ENCODE peak calls at places on chromosomes 2 and 18, in seven cellular contexts. I is epithelial cell of esophagus, R is WERI-Rb-1, M is fibroblast of lung, K is AG04450, O is OCI-LY7, V is breast epithelium. P is an unnamed sample.

GRCh38 chr2:219490600-219491130 is 8.0 kb upstream of the GMPPA start:
- DNase-seq in I (no peak), R (no peak), M (no peak), K (no peak), O (no peak), V (no peak), P (no peak)

GRCh38 chr18:5463390-5463789 is 80.4 kb downstream of the EPB41L3 start:
- DNase-seq in I (peak), R (no peak), M (peak), K (peak), O (no peak), V (no peak), P (no peak)

GRCh38 chr2:121129692-121130091 is 155.3 kb downstream of the TFCP2L1 start:
- DNase-seq in I (no peak), R (no peak), M (no peak), K (no peak), O (no peak), V (no peak), P (no peak)

GRCh38 chr2:95052804-95053535 is 27.5 kb downstream of the MAL start:
- DNase-seq in I (no peak), R (no peak), M (no peak), K (no peak), O (no peak), V (no peak), P (no peak)

GRCh38 chr18:8389391-8390340 is 219.6 kb upstream of the RAB12 start:
- DNase-seq in I (peak), R (peak), M (peak), K (peak), O (peak), V (peak), P (peak)

GRCh38 chr2:28598484-28598883 is 102.6 kb downstream of the PLB1 start:
- DNase-seq in I (no peak), R (no peak), M (no peak), K (no peak), O (no peak), V (no peak), P (no peak)

GRCh38 chr18:25349926-25350560 is 1.9 kb downstream of the ZNF521 start:
- DNase-seq in I (no peak), R (no peak), M (peak), K (no peak), O (no peak), V (no peak), P (peak)

GRCh38 chr2:33033524-33034150 is 86.9 kb downstream of the LTBP1 start:
- DNase-seq in I (peak), R (peak), M (peak), K (peak), O (peak), V (no peak), P (peak)

GRCh38 chr2:99488999-99489757 is 639 bp downstream of the REV1 start:
- DNase-seq in I (peak), R (peak), M (peak), K (no peak), O (peak), V (peak), P (peak)

GRCh38 chr2:65583061-65583460 is 150.7 kb upstream of the SPRED2 start:
- DNase-seq in I (no peak), R (no peak), M (no peak), K (no peak), O (no peak), V (no peak), P (peak)

GRCh38 chr2:223860809-223861738 is 23.7 kb upstream of the AP1S3 start:
- DNase-seq in I (peak), R (no peak), M (peak), K (no peak), O (no peak), V (no peak), P (no peak)

GRCh38 chr2:147141930-147142329 is 702.9 kb upstream of the ACVR2A start:
- DNase-seq in I (no peak), R (no peak), M (no peak), K (no peak), O (no peak), V (no peak), P (no peak)
- TF ChIP-seq CTCF in I (no peak), R (no peak), M (peak), K (peak), O (no peak), V (no peak), P (no peak)

GRCh38 chr2:30979822-30980245 is 158.4 kb downstream of the GALNT14 start:
- DNase-seq in I (peak), R (no peak), M (peak), K (no peak), O (no peak), V (no peak), P (no peak)
- TF ChIP-seq CTCF in I (peak), R (no peak), M (peak), K (no peak), O (no peak), V (no peak), P (no peak)

GRCh38 chr2:101892377-101892776 is 99.4 kb upstream of the IL1R2 start:
- DNase-seq in I (no peak), R (no peak), M (no peak), K (no peak), O (no peak), V (no peak), P (no peak)

GRCh38 chr2:101895039-101895438 is 96.7 kb upstream of the IL1R2 start:
- DNase-seq in I (no peak), R (no peak), M (no peak), K (no peak), O (no peak), V (no peak), P (no peak)

GRCh38 chr2:101897301-101897700 is 94.5 kb upstream of the IL1R2 start:
- DNase-seq in I (no peak), R (no peak), M (no peak), K (no peak), O (no peak), V (no peak), P (no peak)

GRCh38 chr2:101895819-101896322 is 95.9 kb upstream of the IL1R2 start:
- DNase-seq in I (no peak), R (no peak), M (no peak), K (no peak), O (no peak), V (no peak), P (no peak)

DNA sequence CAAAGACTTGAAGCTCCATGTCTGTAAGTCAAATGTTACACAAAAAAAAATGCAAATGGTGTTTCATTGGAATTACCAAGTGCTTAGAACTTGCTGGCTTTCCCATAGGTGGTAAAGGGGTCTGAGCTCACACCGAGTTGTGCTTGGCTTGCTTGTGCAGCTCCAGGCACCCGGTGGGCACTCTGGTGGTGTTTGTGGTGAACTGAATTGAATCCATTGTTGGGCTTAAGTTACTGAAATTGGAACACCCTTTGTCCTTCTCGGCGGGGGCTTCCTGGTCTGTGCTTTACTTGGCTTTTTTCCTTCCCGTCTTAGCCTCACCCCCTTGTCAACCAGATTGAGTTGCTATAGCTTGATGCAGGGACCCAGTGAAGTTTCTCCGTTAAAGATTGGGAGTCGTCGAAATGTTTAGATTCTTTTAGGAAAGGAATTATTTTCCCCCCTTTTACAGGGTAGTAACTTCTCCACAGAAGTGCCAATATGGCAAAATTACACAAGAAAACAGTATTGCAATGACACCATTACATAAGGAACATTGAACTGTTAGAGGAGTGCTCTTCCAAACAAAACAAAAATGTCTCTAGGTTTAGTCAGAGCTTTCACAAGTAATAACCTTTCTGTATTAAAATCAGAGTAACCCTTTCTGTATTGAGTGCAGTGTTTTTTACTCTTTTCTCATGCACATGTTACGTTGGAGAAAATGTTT is 97.9 kb upstream of the IL1R2 start:
- DNase-seq in I (no peak), R (no peak), M (peak), K (no peak), O (no peak), V (no peak), P (no peak)
- TF ChIP-seq CTCF in I (no peak), R (no peak), M (no peak), K (no peak), O (no peak), V (no peak), P (no peak)

DNA sequence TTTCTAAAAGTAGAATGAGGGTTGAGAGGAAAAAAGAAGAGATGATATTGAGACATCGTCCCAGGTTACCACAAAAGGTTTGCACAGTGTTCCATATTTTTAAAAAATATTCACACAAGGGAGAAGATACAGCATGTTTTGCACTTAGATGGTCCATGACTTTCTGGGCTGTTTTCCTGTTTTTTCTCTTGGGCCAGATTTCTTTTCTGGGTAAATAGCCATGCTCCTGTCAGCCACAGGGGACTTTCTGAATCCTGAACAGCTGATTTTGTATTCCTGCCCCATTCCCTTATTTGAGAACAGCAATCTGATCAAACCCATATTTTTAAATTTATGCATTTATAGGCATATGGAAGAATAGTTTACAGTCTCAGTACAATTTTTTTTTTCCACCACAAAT is 185.9 kb upstream of the NRP2 start:
- DNase-seq in I (no peak), R (no peak), M (no peak), K (no peak), O (no peak), V (no peak), P (no peak)
- TF ChIP-seq CTCF in I (no peak), R (no peak), M (peak), K (peak), O (no peak), V (no peak), P (no peak)

DNA sequence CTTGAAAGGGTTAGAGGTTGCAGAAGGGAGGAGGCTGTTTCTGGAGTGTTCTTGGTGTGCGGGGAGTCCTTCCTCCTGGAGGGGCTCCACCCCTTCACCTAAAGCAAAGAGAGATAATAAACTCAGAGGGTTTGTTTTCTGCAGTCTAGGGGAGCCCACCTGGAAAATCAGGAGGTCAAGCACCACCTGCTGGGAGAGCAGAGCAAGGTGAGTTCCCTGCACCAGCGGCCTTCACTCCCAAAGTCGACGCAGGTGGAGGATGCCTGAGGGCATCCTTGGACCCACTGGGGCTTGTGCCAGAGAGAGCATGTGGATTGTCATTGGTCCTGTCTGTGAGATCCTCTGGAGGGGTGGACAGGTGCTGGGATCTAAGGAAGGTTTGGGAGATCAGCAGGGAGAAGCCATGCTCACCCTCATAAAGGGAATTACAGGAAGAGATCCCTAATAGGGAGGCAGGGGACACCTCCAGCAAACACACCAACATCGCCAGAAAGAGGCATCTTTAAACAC is 116.7 kb downstream of the KCNF1 start:
- DNase-seq in I (peak), R (peak), M (no peak), K (no peak), O (no peak), V (no peak), P (no peak)
- TF ChIP-seq CTCF in I (peak), R (peak), M (no peak), K (no peak), O (peak), V (no peak), P (no peak)

GRCh38 chr18:47067648-47068047 is 32.2 kb upstream of the ELOA2 start:
- DNase-seq in I (no peak), R (no peak), M (no peak), K (no peak), O (no peak), V (no peak), P (no peak)

GRCh38 chr18:47063070-47063469 is 27.6 kb upstream of the ELOA2 start:
- DNase-seq in I (no peak), R (no peak), M (no peak), K (no peak), O (no peak), V (no peak), P (no peak)
- TF ChIP-seq CTCF in I (no peak), R (no peak), M (no peak), K (no peak), O (no peak), V (no peak), P (no peak)

GRCh38 chr2:122680662-122681061 is 925.2 kb downstream of the TSN start:
- DNase-seq in I (no peak), R (no peak), M (no peak), K (no peak), O (no peak), V (no peak), P (no peak)

GRCh38 chr2:122681626-122682025 is 926.2 kb downstream of the TSN start:
- DNase-seq in I (no peak), R (no peak), M (no peak), K (no peak), O (no peak), V (peak), P (no peak)

DNA sequence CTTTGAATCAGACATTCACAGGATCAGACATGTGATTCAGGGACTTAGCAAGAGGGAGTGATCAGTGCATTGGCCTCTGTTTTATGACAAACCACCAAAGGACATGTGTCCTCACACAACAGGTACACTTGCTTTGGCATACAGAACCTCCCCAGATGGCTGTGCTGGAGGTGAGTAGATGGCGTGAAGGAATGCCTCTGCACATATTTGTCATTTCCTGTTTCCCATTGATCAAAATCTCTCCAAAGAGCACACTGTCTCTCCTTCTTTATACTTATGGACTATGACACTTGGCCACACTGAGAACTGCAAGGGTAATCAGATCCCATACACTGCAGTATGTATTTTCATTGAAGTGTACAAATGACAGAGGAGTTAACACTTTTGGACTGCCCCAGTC is 927.6 kb downstream of the TSN start:
- DNase-seq in I (peak), R (no peak), M (no peak), K (no peak), O (no peak), V (no peak), P (no peak)
- TF ChIP-seq CTCF in I (no peak), R (no peak), M (no peak), K (no peak), O (no peak), V (no peak), P (no peak)

DNA sequence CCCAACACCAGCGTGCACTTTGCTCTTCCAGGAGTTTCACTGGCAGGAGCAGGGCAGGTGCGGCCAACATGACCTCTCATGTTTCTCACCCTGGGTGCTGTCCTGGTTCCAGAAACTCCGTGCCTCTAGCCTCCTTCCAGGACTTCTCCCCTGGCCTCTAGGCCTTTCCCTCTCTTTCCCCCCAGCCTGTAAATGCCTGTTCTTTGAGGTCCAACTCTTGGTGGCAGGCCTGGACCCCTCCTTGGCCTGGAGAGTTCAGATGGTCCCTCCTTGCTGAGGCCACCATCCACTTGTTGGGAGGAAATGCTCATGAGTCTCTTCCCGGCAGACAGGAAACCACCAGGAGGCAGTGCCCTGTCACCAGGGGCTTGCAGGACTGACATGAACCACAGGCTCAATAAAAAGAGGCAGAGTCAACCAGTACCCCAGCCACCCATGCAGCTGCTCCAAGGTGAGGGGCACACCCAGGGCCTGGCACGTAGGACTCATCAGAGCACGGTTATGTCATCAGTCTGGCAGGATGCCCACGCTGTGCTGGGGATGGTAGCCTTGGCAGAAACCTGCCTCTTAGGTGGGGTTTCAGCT is 1.5 kb downstream of the MALL start:
- DNase-seq in I (peak), R (no peak), M (peak), K (no peak), O (no peak), V (no peak), P (no peak)
- TF ChIP-seq CTCF in I (peak), R (no peak), M (peak), K (no peak), O (no peak), V (no peak), P (no peak)

P was measured in glutamatergic neuron.